ENCODE peak calls at places on chromosomes 13 and 19, in seven cellular contexts. N is thoracic aorta, H is psoas muscle, U is ovary, B is MM.1S, K is cardiac muscle cell, A is PC-3. P is an unnamed sample.

GRCh38 chr19:42122691-42123607 is 9.3 kb downstream of the POU2F2 start:
- DNase-seq in N (no peak), H (peak; percentile 27), U (no peak), B (no peak), K (no peak), A (no peak), P (no peak)

GRCh38 chr19:14746891-14747290 is 31.5 kb downstream of the ADGRE2 start:
- DNase-seq in N (no peak), H (no peak), U (no peak), B (no peak), K (no peak), A (no peak), P (no peak)

GRCh38 chr19:51192689-51193088 is 32.2 kb upstream of the CD33 start:
- DNase-seq in N (no peak), H (no peak), U (no peak), B (no peak), K (no peak), A (no peak), P (no peak)

GRCh38 chr13:19910336-19911072 is 47.1 kb upstream of the ZMYM5 start:
- DNase-seq in N (no peak), H (no peak), U (no peak), B (no peak), K (peak; percentile 5), A (peak; percentile 94), P (no peak)

GRCh38 chr13:44759723-44760360 is 183.7 kb upstream of the TSC22D1 start:
- DNase-seq in N (no peak), H (peak; percentile 70), U (no peak), B (no peak), K (peak; percentile 29), A (peak; percentile 51), P (peak; percentile 19)

GRCh38 chr13:26299168-26299788 is 45.3 kb downstream of the CDK8 start:
- DNase-seq in N (no peak), H (no peak), U (no peak), B (no peak), K (peak; percentile 1), A (peak; percentile 67), P (no peak)

GRCh38 chr13:51276684-51277083 is 54.5 kb downstream of the FAM124A start:
- DNase-seq in N (no peak), H (no peak), U (no peak), B (no peak), K (peak; percentile 38), A (no peak), P (no peak)

GRCh38 chr13:21077360-21078353 is 16.3 kb upstream of the LATS2 start:
- DNase-seq in N (no peak), H (no peak), U (no peak), B (no peak), K (no peak), A (no peak), P (no peak)

GRCh38 chr13:25489238-25489637 is 117.5 kb downstream of the ATP8A2 start:
- DNase-seq in N (no peak), H (no peak), U (no peak), B (no peak), K (no peak), A (no peak), P (no peak)

GRCh38 chr19:38683393-38684077 is 36.1 kb downstream of the ACTN4 start:
- DNase-seq in N (no peak), H (peak; percentile 85), U (peak; percentile 78), B (peak; percentile 66), K (peak; percentile 92), A (peak; percentile 96), P (no peak)

GRCh38 chr19:36420961-36421748 is 2.7 kb upstream of the ZFP82 start:
- DNase-seq in N (no peak), H (no peak), U (no peak), B (no peak), K (peak; percentile 75), A (no peak), P (peak; percentile 23)

GRCh38 chr13:73428137-73428536 is 369.3 kb downstream of the KLF5 start:
- DNase-seq in N (no peak), H (no peak), U (no peak), B (no peak), K (peak; percentile 74), A (peak; percentile 84), P (no peak)

GRCh38 chr13:41706189-41706588 is 248.8 kb downstream of the RGCC start:
- DNase-seq in N (no peak), H (no peak), U (no peak), B (no peak), K (peak; percentile 9), A (no peak), P (no peak)

GRCh38 chr19:1294688-1295087 is 9.0 kb downstream of the EFNA2 start:
- DNase-seq in N (no peak), H (no peak), U (no peak), B (no peak), K (no peak), A (no peak), P (no peak)

GRCh38 chr19:1291761-1292418 is 6.2 kb downstream of the EFNA2 start:
- DNase-seq in N (no peak), H (no peak), U (no peak), B (no peak), K (no peak), A (no peak), P (no peak)

GRCh38 chr19:1293782-1294621 is 8.3 kb downstream of the EFNA2 start:
- DNase-seq in N (no peak), H (no peak), U (no peak), B (no peak), K (no peak), A (no peak), P (no peak)

GRCh38 chr19:1290699-1291651 is 5.3 kb downstream of the EFNA2 start:
- DNase-seq in N (no peak), H (no peak), U (no peak), B (no peak), K (no peak), A (no peak), P (no peak)

GRCh38 chr19:1292419-1293151 is 6.9 kb downstream of the EFNA2 start:
- DNase-seq in N (no peak), H (no peak), U (no peak), B (no peak), K (no peak), A (no peak), P (no peak)
- H3K4me3 ChIP-seq in N (no peak overlapping the region), H (no peak overlapping the region), U (no peak overlapping the region), B (no peak overlapping the region), K (no peak overlapping the region), A (no peak overlapping the region), P (no peak overlapping the region)

GRCh38 chr13:113014752-113015745 is 46.0 kb downstream of the MCF2L start:
- DNase-seq in N (no peak), H (no peak), U (no peak), B (no peak), K (no peak), A (no peak), P (no peak)
- H3K4me1 ChIP-seq in N (no peaks in the 10 kb centered on the region), H (no peaks in the 10 kb centered on the region), U (no peaks in the 10 kb centered on the region), B (peaks cover 9% of the 10 kb centered on the region), K (no peaks in the 10 kb centered on the region), A (peaks cover 20% of the 10 kb centered on the region), P (peaks cover 13% of the 10 kb centered on the region)

DNA sequence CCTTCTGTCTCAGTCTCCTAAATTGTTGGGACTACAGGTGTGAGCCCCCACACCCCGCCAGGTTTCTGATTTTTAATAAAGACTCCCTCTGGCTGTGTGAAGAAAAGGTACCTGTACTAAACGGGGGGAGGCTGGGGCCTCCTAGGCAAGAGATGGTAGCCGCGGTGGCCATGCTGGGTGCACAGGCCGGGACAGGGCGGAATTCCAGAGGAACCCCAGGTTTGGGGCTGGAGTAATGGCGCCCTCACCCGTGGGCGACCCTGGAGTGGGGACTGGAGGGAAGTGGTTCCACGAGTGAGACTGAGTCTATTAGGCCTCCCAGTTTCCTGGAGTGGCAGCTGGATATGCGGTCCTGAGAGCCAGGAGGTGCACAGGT is 1.6 kb upstream of the CBARP start:
- DNase-seq in N (no peak), H (no peak), U (no peak), B (no peak), K (no peak), A (no peak), P (no peak)
- H3K9me3 ChIP-seq in N (no peaks in the 10 kb centered on the region), H (no peaks in the 10 kb centered on the region), U (no peaks in the 10 kb centered on the region), B (no peaks in the 10 kb centered on the region), K (no peaks in the 10 kb centered on the region), A (no peaks in the 10 kb centered on the region), P (no peaks in the 10 kb centered on the region)

DNA sequence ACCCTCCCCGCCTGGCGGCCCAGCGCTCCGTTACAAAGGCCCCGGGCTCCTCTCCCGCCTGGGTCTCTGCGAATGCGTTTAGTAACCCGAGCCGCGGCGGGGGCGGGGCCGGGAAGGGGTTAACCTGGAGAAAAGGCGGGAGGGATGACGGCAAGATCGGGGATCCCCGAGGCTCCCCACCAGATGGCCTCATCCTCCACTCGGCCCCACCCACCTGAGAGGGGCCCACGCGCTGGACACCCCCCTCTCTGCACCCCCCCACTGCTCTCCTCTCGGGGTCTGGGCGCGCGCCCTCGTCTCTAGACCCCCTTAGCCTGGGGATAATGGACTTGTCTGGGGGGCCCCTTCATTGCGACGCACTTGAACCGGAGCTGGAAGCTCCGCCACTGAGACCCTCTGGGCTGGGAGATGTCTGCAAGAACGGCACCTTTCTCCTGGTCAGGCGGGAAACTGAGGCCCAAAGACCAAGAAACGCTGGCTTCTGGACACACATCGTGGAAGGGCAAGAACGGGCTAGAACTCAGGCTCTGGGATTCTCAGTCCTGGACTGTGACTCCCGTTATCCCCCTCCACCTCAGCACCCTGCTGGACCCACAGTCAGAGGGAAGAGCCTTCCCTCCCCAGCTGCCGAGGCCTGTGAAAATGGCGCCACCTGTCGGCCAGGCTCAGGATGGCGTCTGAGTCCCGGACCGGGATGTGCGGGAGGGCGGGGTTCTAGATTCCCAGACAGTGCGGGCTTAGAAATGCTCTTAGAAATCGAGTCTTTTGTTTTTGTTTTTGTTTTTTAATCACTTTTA is 2.9 kb upstream of the LTBP4 start:
- DNase-seq in N (peak; percentile 69), H (peak; percentile 93), U (peak; percentile 87), B (peak; percentile 72), K (peak; percentile 88), A (peak; percentile 89), P (peak; percentile 89)
- H3K4me3 ChIP-seq in N (peak overlapping the region; percentile 30), H (peak overlapping the region; percentile 11), U (peak overlapping the region; percentile 38), B (no peak overlapping the region), K (peak overlapping the region; percentile 39), A (peak overlapping the region; percentile 65), P (peak overlapping the region; percentile 58)

GRCh38 chr19:2542341-2543069 is 66.6 kb downstream of the GADD45B start:
- DNase-seq in N (no peak), H (no peak), U (no peak), B (no peak), K (peak; percentile 29), A (no peak), P (peak; percentile 20)

GRCh38 chr19:2547033-2547680 is 71.2 kb downstream of the GADD45B start:
- DNase-seq in N (no peak), H (no peak), U (no peak), B (no peak), K (no peak), A (no peak), P (peak; percentile 16)

GRCh38 chr19:2543463-2544442 is 67.8 kb downstream of the GADD45B start:
- DNase-seq in N (peak; percentile 88), H (peak; percentile 97), U (peak; percentile 93), B (no peak), K (peak; percentile 99), A (peak; percentile 94), P (peak; percentile 94)

GRCh38 chr19:2546128-2547032 is 70.5 kb downstream of the GADD45B start:
- DNase-seq in N (peak; percentile 85), H (peak; percentile 89), U (no peak), B (no peak), K (peak; percentile 54), A (no peak), P (peak; percentile 90)

GRCh38 chr19:2544576-2545415 is 68.9 kb downstream of the GADD45B start:
- DNase-seq in N (no peak), H (no peak), U (no peak), B (no peak), K (no peak), A (no peak), P (peak; percentile 14)
- H3K4me1 ChIP-seq in N (peaks cover 55% of the 10 kb centered on the region), H (peaks cover 63% of the 10 kb centered on the region), U (peaks cover 12% of the 10 kb centered on the region), B (no peaks in the 10 kb centered on the region), K (peaks cover 46% of the 10 kb centered on the region), A (peaks cover 47% of the 10 kb centered on the region), P (peaks cover 85% of the 10 kb centered on the region)

P was measured in left ventricle myocardium inferior.